ENCODE peak calls at places on chromosomes 13 and 19, in nine cellular contexts. One of them, this sample, is unnamed.

GRCh38 chr13:98930014-98930625 is 47.7 kb downstream of the DOCK9 start:
- DNase-seq in ascending aorta: no peak
- DNase-seq in naive thymus-derived CD4-positive, alpha-beta T cell: no peak
- DNase-seq in GM23338: peak; percentile 33
- DNase-seq in body of pancreas: no peak
- DNase-seq in aorta: no peak
- DNase-seq in GM23248: no peak
- DNase-seq in thoracic aorta: no peak
- DNase-seq in endodermal cell: peak; percentile 48
- DNase-seq in this sample: no peak

GRCh38 chr13:25963681-25964080 is 88.1 kb downstream of the SHISA2 start:
- DNase-seq in GM23338: no peak
- DNase-seq in naive thymus-derived CD4-positive, alpha-beta T cell: no peak
- DNase-seq in ascending aorta: no peak
- DNase-seq in body of pancreas: no peak
- DNase-seq in endodermal cell: no peak
- DNase-seq in aorta: no peak
- DNase-seq in thoracic aorta: no peak
- DNase-seq in GM23248: peak; percentile 14
- DNase-seq in this sample: no peak

GRCh38 chr13:59012731-59013130 is 1151.0 kb downstream of the DIAPH3 start:
- DNase-seq in aorta: no peak
- DNase-seq in ascending aorta: no peak
- DNase-seq in GM23248: no peak
- DNase-seq in endodermal cell: peak; percentile 83
- DNase-seq in body of pancreas: no peak
- DNase-seq in GM23338: peak; percentile 19
- DNase-seq in naive thymus-derived CD4-positive, alpha-beta T cell: no peak
- DNase-seq in thoracic aorta: no peak
- DNase-seq in this sample: peak; percentile 7

GRCh38 chr13:26663801-26664200 is 96.8 kb downstream of the GPR12 start:
- DNase-seq in thoracic aorta: no peak
- DNase-seq in naive thymus-derived CD4-positive, alpha-beta T cell: no peak
- DNase-seq in ascending aorta: no peak
- DNase-seq in GM23248: no peak
- DNase-seq in aorta: no peak
- DNase-seq in GM23338: no peak
- DNase-seq in endodermal cell: no peak
- DNase-seq in body of pancreas: no peak
- DNase-seq in this sample: no peak

GRCh38 chr19:39398297-39398864 is 7.2 kb downstream of the MED29 start:
- DNase-seq in ascending aorta: peak; percentile 86
- DNase-seq in naive thymus-derived CD4-positive, alpha-beta T cell: peak; percentile 62
- DNase-seq in GM23248: peak; percentile 97
- DNase-seq in body of pancreas: peak; percentile 50
- DNase-seq in aorta: peak; percentile 93
- DNase-seq in thoracic aorta: no peak
- DNase-seq in GM23338: no peak
- DNase-seq in endodermal cell: no peak
- DNase-seq in this sample: no peak

GRCh38 chr13:45335397-45336024 is 5.5 kb downstream of the TPT1 start:
- DNase-seq in naive thymus-derived CD4-positive, alpha-beta T cell: no peak
- DNase-seq in thoracic aorta: no peak
- DNase-seq in body of pancreas: no peak
- DNase-seq in aorta: no peak
- DNase-seq in GM23338: no peak
- DNase-seq in endodermal cell: no peak
- DNase-seq in ascending aorta: no peak
- DNase-seq in GM23248: no peak
- DNase-seq in this sample: no peak

GRCh38 chr13:24172071-24172470 is 11.6 kb downstream of the SPATA13 start:
- DNase-seq in GM23248: peak; percentile 44
- DNase-seq in naive thymus-derived CD4-positive, alpha-beta T cell: no peak
- DNase-seq in GM23338: no peak
- DNase-seq in endodermal cell: peak; percentile 5
- DNase-seq in ascending aorta: no peak
- DNase-seq in body of pancreas: no peak
- DNase-seq in aorta: no peak
- DNase-seq in thoracic aorta: no peak
- DNase-seq in this sample: no peak

GRCh38 chr13:30618186-30618937 is 642 bp downstream of the USPL1 start:
- DNase-seq in body of pancreas: peak; percentile 15
- DNase-seq in GM23338: no peak
- DNase-seq in thoracic aorta: no peak
- DNase-seq in ascending aorta: no peak
- DNase-seq in aorta: peak; percentile 50
- DNase-seq in naive thymus-derived CD4-positive, alpha-beta T cell: no peak
- DNase-seq in GM23248: peak; percentile 50
- DNase-seq in endodermal cell: no peak
- DNase-seq in this sample: no peak

GRCh38 chr13:89832827-89833226 is 1514.7 kb upstream of the MIR17HG start:
- DNase-seq in aorta: no peak
- DNase-seq in endodermal cell: no peak
- DNase-seq in GM23338: peak; percentile 4
- DNase-seq in body of pancreas: no peak
- DNase-seq in thoracic aorta: no peak
- DNase-seq in ascending aorta: no peak
- DNase-seq in GM23248: no peak
- DNase-seq in naive thymus-derived CD4-positive, alpha-beta T cell: no peak
- DNase-seq in this sample: no peak

GRCh38 chr19:10872551-10873107 is 1.3 kb downstream of the CARM1 start:
- DNase-seq in aorta: no peak
- DNase-seq in body of pancreas: no peak
- DNase-seq in GM23248: peak; percentile 57
- DNase-seq in ascending aorta: no peak
- DNase-seq in naive thymus-derived CD4-positive, alpha-beta T cell: no peak
- DNase-seq in endodermal cell: peak; percentile 46
- DNase-seq in GM23338: no peak
- DNase-seq in thoracic aorta: no peak
- DNase-seq in this sample: no peak

GRCh38 chr19:45499196-45500180 is 1.2 kb downstream of the PPM1N start:
- DNase-seq in GM23338: peak; percentile 100
- DNase-seq in ascending aorta: no peak
- DNase-seq in GM23248: peak; percentile 57
- DNase-seq in endodermal cell: peak; percentile 98
- DNase-seq in naive thymus-derived CD4-positive, alpha-beta T cell: peak; percentile 68
- DNase-seq in aorta: peak; percentile 71
- DNase-seq in body of pancreas: peak; percentile 40
- DNase-seq in thoracic aorta: no peak
- DNase-seq in this sample: peak; percentile 91

GRCh38 chr19:7612282-7613274 is 16.8 kb downstream of the XAB2 start:
- DNase-seq in GM23338: no peak
- DNase-seq in naive thymus-derived CD4-positive, alpha-beta T cell: no peak
- DNase-seq in thoracic aorta: no peak
- DNase-seq in body of pancreas: no peak
- DNase-seq in endodermal cell: no peak
- DNase-seq in ascending aorta: no peak
- DNase-seq in aorta: no peak
- DNase-seq in GM23248: no peak
- DNase-seq in this sample: no peak

GRCh38 chr13:47904239-47904638 is 96.8 kb downstream of the SUCLA2 start:
- DNase-seq in naive thymus-derived CD4-positive, alpha-beta T cell: no peak
- DNase-seq in GM23338: no peak
- DNase-seq in GM23248: no peak
- DNase-seq in aorta: no peak
- DNase-seq in endodermal cell: no peak
- DNase-seq in thoracic aorta: no peak
- DNase-seq in ascending aorta: no peak
- DNase-seq in body of pancreas: no peak
- DNase-seq in this sample: no peak

GRCh38 chr13:50384724-50385123 is 369.5 kb downstream of the KCNRG start:
- DNase-seq in ascending aorta: no peak
- DNase-seq in thoracic aorta: no peak
- DNase-seq in body of pancreas: no peak
- DNase-seq in aorta: no peak
- DNase-seq in GM23338: no peak
- DNase-seq in endodermal cell: no peak
- DNase-seq in GM23248: no peak
- DNase-seq in naive thymus-derived CD4-positive, alpha-beta T cell: no peak
- DNase-seq in this sample: no peak

GRCh38 chr13:36888645-36889044 is 31.4 kb downstream of the SMAD9 start:
- DNase-seq in GM23248: no peak
- DNase-seq in GM23338: no peak
- DNase-seq in aorta: no peak
- DNase-seq in body of pancreas: no peak
- DNase-seq in naive thymus-derived CD4-positive, alpha-beta T cell: no peak
- DNase-seq in endodermal cell: no peak
- DNase-seq in thoracic aorta: no peak
- DNase-seq in ascending aorta: no peak
- DNase-seq in this sample: no peak

GRCh38 chr13:35702316-35702715 is 225.8 kb upstream of the MAB21L1 start:
- DNase-seq in naive thymus-derived CD4-positive, alpha-beta T cell: no peak
- DNase-seq in ascending aorta: no peak
- DNase-seq in GM23338: no peak
- DNase-seq in GM23248: no peak
- DNase-seq in endodermal cell: no peak
- DNase-seq in aorta: no peak
- DNase-seq in thoracic aorta: no peak
- DNase-seq in body of pancreas: no peak
- DNase-seq in this sample: no peak
- H3K4me3 ChIP-seq in naive thymus-derived CD4-positive, alpha-beta T cell: no peak overlapping the region
- H3K4me3 ChIP-seq in ascending aorta: no peak overlapping the region
- H3K4me3 ChIP-seq in GM23338: no peak overlapping the region
- H3K4me3 ChIP-seq in GM23248: no peak overlapping the region
- H3K4me3 ChIP-seq in endodermal cell: no peak overlapping the region
- H3K4me3 ChIP-seq in aorta: no peak overlapping the region
- H3K4me3 ChIP-seq in thoracic aorta: no peak overlapping the region
- H3K4me3 ChIP-seq in body of pancreas: no peak overlapping the region
- H3K4me3 ChIP-seq in this sample: no peak overlapping the region

GRCh38 chr19:49559443-49559842 is 20.9 kb downstream of the NOSIP start:
- DNase-seq in body of pancreas: no peak
- DNase-seq in ascending aorta: no peak
- DNase-seq in thoracic aorta: no peak
- DNase-seq in endodermal cell: no peak
- DNase-seq in GM23248: no peak
- DNase-seq in naive thymus-derived CD4-positive, alpha-beta T cell: no peak
- DNase-seq in GM23338: no peak
- DNase-seq in aorta: no peak
- DNase-seq in this sample: no peak
- H3K36me3 ChIP-seq in body of pancreas: no peaks in the 10 kb centered on the region
- H3K36me3 ChIP-seq in ascending aorta: peaks cover 43% of the 10 kb centered on the region
- H3K36me3 ChIP-seq in thoracic aorta: peaks cover 43% of the 10 kb centered on the region
- H3K36me3 ChIP-seq in endodermal cell: peaks cover 50% of the 10 kb centered on the region
- H3K36me3 ChIP-seq in GM23248: peaks cover 19% of the 10 kb centered on the region
- H3K36me3 ChIP-seq in naive thymus-derived CD4-positive, alpha-beta T cell: peaks cover 14% of the 10 kb centered on the region
- H3K36me3 ChIP-seq in GM23338: no peaks in the 10 kb centered on the region
- H3K36me3 ChIP-seq in aorta: peaks cover 6% of the 10 kb centered on the region
- H3K36me3 ChIP-seq in this sample: peaks cover 9% of the 10 kb centered on the region

DNA sequence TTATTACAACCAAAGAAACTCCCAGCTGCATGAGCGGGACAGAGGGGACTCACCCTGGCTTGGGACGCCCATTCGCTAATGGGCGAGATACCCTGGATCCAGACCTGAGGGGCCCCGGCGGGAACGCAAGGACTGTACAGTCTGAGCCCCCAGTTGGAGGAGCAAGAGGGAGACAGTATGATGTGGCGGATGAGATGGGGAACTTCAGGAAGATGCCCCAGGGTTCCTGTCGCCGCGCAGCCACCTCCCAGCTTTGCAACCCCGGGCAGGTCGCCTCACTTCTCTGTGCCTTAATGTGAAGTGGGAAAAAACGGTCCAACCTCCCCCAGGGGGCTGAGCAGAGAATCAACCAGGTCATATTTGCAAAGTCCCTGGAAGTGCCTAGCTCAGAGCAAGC is 2.5 kb downstream of the NPAS1 start:
- DNase-seq in ascending aorta: no peak
- DNase-seq in endodermal cell: peak; percentile 55
- DNase-seq in GM23248: no peak
- DNase-seq in thoracic aorta: no peak
- DNase-seq in naive thymus-derived CD4-positive, alpha-beta T cell: no peak
- DNase-seq in GM23338: no peak
- DNase-seq in body of pancreas: no peak
- DNase-seq in aorta: no peak
- DNase-seq in this sample: no peak
- H3K27me3 ChIP-seq in ascending aorta: peaks cover 16% of the 10 kb centered on the region
- H3K27me3 ChIP-seq in endodermal cell: peaks cover 70% of the 10 kb centered on the region
- H3K27me3 ChIP-seq in GM23248: no peaks in the 10 kb centered on the region
- H3K27me3 ChIP-seq in thoracic aorta: peaks cover 13% of the 10 kb centered on the region
- H3K27me3 ChIP-seq in naive thymus-derived CD4-positive, alpha-beta T cell: peaks cover 29% of the 10 kb centered on the region
- H3K27me3 ChIP-seq in GM23338: peaks cover 70% of the 10 kb centered on the region
- H3K27me3 ChIP-seq in body of pancreas: peaks cover 41% of the 10 kb centered on the region
- H3K27me3 ChIP-seq in aorta: no peaks in the 10 kb centered on the region
- H3K27me3 ChIP-seq in this sample: peaks cover 55% of the 10 kb centered on the region

GRCh38 chr13:106318941-106319411 is 216.5 kb downstream of the EFNB2 start:
- DNase-seq in GM23248: peak; percentile 91
- DNase-seq in thoracic aorta: no peak
- DNase-seq in GM23338: peak; percentile 27
- DNase-seq in ascending aorta: no peak
- DNase-seq in endodermal cell: peak; percentile 64
- DNase-seq in naive thymus-derived CD4-positive, alpha-beta T cell: no peak
- DNase-seq in aorta: no peak
- DNase-seq in body of pancreas: no peak
- DNase-seq in this sample: peak; percentile 13
- H3K4me3 ChIP-seq in GM23248: peak overlapping the region; percentile 17
- H3K4me3 ChIP-seq in thoracic aorta: no peak overlapping the region
- H3K4me3 ChIP-seq in GM23338: no peak overlapping the region
- H3K4me3 ChIP-seq in ascending aorta: no peak overlapping the region
- H3K4me3 ChIP-seq in endodermal cell: peak overlapping the region; percentile 41
- H3K4me3 ChIP-seq in naive thymus-derived CD4-positive, alpha-beta T cell: no peak overlapping the region
- H3K4me3 ChIP-seq in aorta: no peak overlapping the region
- H3K4me3 ChIP-seq in body of pancreas: no peak overlapping the region
- H3K4me3 ChIP-seq in this sample: no peak overlapping the region

GRCh38 chr13:92769064-92769463 is 457.5 kb upstream of the GPC6 start:
- DNase-seq in ascending aorta: no peak
- DNase-seq in body of pancreas: no peak
- DNase-seq in endodermal cell: no peak
- DNase-seq in thoracic aorta: no peak
- DNase-seq in GM23248: no peak
- DNase-seq in naive thymus-derived CD4-positive, alpha-beta T cell: no peak
- DNase-seq in GM23338: no peak
- DNase-seq in aorta: no peak
- DNase-seq in this sample: no peak
- H3K36me3 ChIP-seq in ascending aorta: no peaks in the 10 kb centered on the region
- H3K36me3 ChIP-seq in body of pancreas: no peaks in the 10 kb centered on the region
- H3K36me3 ChIP-seq in endodermal cell: no peaks in the 10 kb centered on the region
- H3K36me3 ChIP-seq in thoracic aorta: no peaks in the 10 kb centered on the region
- H3K36me3 ChIP-seq in GM23248: no peaks in the 10 kb centered on the region
- H3K36me3 ChIP-seq in naive thymus-derived CD4-positive, alpha-beta T cell: no peaks in the 10 kb centered on the region
- H3K36me3 ChIP-seq in GM23338: no peaks in the 10 kb centered on the region
- H3K36me3 ChIP-seq in aorta: no peaks in the 10 kb centered on the region
- H3K36me3 ChIP-seq in this sample: no peaks in the 10 kb centered on the region

DNA sequence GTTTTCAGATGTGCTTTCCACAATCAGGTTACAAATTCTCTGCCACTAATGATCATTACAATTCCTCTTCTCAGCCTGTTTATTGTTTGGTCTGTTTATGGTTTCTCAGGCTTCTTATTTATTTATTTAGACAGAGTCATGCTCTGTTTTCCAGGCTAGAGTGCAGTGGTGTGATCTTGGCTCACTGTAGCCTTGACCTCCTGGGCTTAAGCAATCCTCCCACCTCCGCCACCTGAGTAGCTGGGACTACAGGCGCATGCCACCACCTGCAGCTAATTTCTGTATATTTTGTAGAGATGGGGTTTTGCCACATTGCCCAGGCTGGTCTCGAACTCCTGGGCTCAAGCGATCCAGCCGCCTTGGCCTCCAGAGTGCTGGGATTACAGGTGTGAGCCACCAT is 2.1 kb upstream of the ZSCAN5A start:
- DNase-seq in naive thymus-derived CD4-positive, alpha-beta T cell: no peak
- DNase-seq in ascending aorta: no peak
- DNase-seq in GM23338: no peak
- DNase-seq in body of pancreas: no peak
- DNase-seq in endodermal cell: no peak
- DNase-seq in thoracic aorta: no peak
- DNase-seq in aorta: no peak
- DNase-seq in GM23248: no peak
- DNase-seq in this sample: no peak
- H3K27me3 ChIP-seq in naive thymus-derived CD4-positive, alpha-beta T cell: no peaks in the 10 kb centered on the region
- H3K27me3 ChIP-seq in ascending aorta: no peaks in the 10 kb centered on the region
- H3K27me3 ChIP-seq in GM23338: no peaks in the 10 kb centered on the region
- H3K27me3 ChIP-seq in body of pancreas: no peaks in the 10 kb centered on the region
- H3K27me3 ChIP-seq in endodermal cell: no peaks in the 10 kb centered on the region
- H3K27me3 ChIP-seq in thoracic aorta: no peaks in the 10 kb centered on the region
- H3K27me3 ChIP-seq in aorta: no peaks in the 10 kb centered on the region
- H3K27me3 ChIP-seq in GM23248: no peaks in the 10 kb centered on the region
- H3K27me3 ChIP-seq in this sample: no peaks in the 10 kb centered on the region

GRCh38 chr19:17086129-17086528 is 10.6 kb downstream of the MYO9B start:
- DNase-seq in ascending aorta: no peak
- DNase-seq in body of pancreas: no peak
- DNase-seq in thoracic aorta: no peak
- DNase-seq in naive thymus-derived CD4-positive, alpha-beta T cell: no peak
- DNase-seq in aorta: no peak
- DNase-seq in endodermal cell: no peak
- DNase-seq in GM23248: no peak
- DNase-seq in GM23338: no peak
- DNase-seq in this sample: no peak
- H3K4me3 ChIP-seq in ascending aorta: no peak overlapping the region
- H3K4me3 ChIP-seq in body of pancreas: no peak overlapping the region
- H3K4me3 ChIP-seq in thoracic aorta: no peak overlapping the region
- H3K4me3 ChIP-seq in naive thymus-derived CD4-positive, alpha-beta T cell: no peak overlapping the region
- H3K4me3 ChIP-seq in aorta: no peak overlapping the region
- H3K4me3 ChIP-seq in endodermal cell: no peak overlapping the region
- H3K4me3 ChIP-seq in GM23248: no peak overlapping the region
- H3K4me3 ChIP-seq in GM23338: no peak overlapping the region
- H3K4me3 ChIP-seq in this sample: no peak overlapping the region